ENCODE peak calls at places on chromosomes 16 and 17, in eight cellular contexts. One of them, this sample, is unnamed.

GRCh38 chr16:31331141-31331764 is 23.7 kb upstream of the ITGAX start:
- DNase-seq in ovary: no peak
- DNase-seq in transverse colon: no peak
- DNase-seq in testis: no peak
- DNase-seq in lower leg skin: no peak
- DNase-seq in GM12878: no peak
- DNase-seq in stomach: no peak
- DNase-seq in GM12891: peak
- DNase-seq in this sample: no peak

GRCh38 chr17:29929006-29929543 is 953 bp downstream of the SSH2 start:
- DNase-seq in ovary: no peak
- DNase-seq in transverse colon: peak
- DNase-seq in testis: no peak
- DNase-seq in lower leg skin: no peak
- DNase-seq in GM12878: no peak
- DNase-seq in stomach: peak
- DNase-seq in GM12891: no peak
- DNase-seq in this sample: peak

GRCh38 chr17:37519241-37519985 is 29.7 kb downstream of the DUSP14 start:
- DNase-seq in ovary: no peak
- DNase-seq in transverse colon: no peak
- DNase-seq in testis: no peak
- DNase-seq in lower leg skin: no peak
- DNase-seq in GM12878: no peak
- DNase-seq in stomach: no peak
- DNase-seq in GM12891: no peak
- DNase-seq in this sample: no peak

GRCh38 chr17:40443196-40443987 is at the start of gene IGFBP4:
- DNase-seq in ovary: peak
- DNase-seq in transverse colon: peak
- DNase-seq in testis: peak
- DNase-seq in lower leg skin: peak
- DNase-seq in GM12878: no peak
- DNase-seq in stomach: peak
- DNase-seq in GM12891: peak
- DNase-seq in this sample: peak

GRCh38 chr16:54054237-54054780 is 232.3 kb downstream of the IRX3 start:
- DNase-seq in ovary: no peak
- DNase-seq in transverse colon: no peak
- DNase-seq in testis: no peak
- DNase-seq in lower leg skin: no peak
- DNase-seq in GM12878: no peak
- DNase-seq in stomach: no peak
- DNase-seq in GM12891: no peak
- DNase-seq in this sample: no peak

GRCh38 chr16:89575247-89576172 is at the start of gene CPNE7:
- DNase-seq in ovary: no peak
- DNase-seq in transverse colon: no peak
- DNase-seq in testis: no peak
- DNase-seq in lower leg skin: no peak
- DNase-seq in GM12878: no peak
- DNase-seq in stomach: no peak
- DNase-seq in GM12891: peak
- DNase-seq in this sample: no peak

GRCh38 chr17:72182256-72182890 is 61.6 kb downstream of the SOX9 start:
- DNase-seq in ovary: no peak
- DNase-seq in transverse colon: peak
- DNase-seq in testis: no peak
- DNase-seq in lower leg skin: no peak
- DNase-seq in GM12878: no peak
- DNase-seq in stomach: peak
- DNase-seq in GM12891: no peak
- DNase-seq in this sample: peak

GRCh38 chr16:9311303-9311954 is 220.0 kb downstream of the HAPSTR1 start:
- DNase-seq in ovary: no peak
- DNase-seq in transverse colon: peak
- DNase-seq in testis: no peak
- DNase-seq in lower leg skin: peak
- DNase-seq in GM12878: no peak
- DNase-seq in stomach: no peak
- DNase-seq in GM12891: no peak
- DNase-seq in this sample: no peak

GRCh38 chr16:50802000-50802399 is 60.1 kb downstream of the CYLD start:
- DNase-seq in ovary: no peak
- DNase-seq in transverse colon: no peak
- DNase-seq in testis: no peak
- DNase-seq in lower leg skin: no peak
- DNase-seq in GM12878: no peak
- DNase-seq in stomach: no peak
- DNase-seq in GM12891: no peak
- DNase-seq in this sample: no peak

GRCh38 chr17:41614098-41614497 is 1.5 kb upstream of the KRT16 start:
- DNase-seq in ovary: no peak
- DNase-seq in transverse colon: no peak
- DNase-seq in testis: no peak
- DNase-seq in lower leg skin: no peak
- DNase-seq in GM12878: no peak
- DNase-seq in stomach: no peak
- DNase-seq in GM12891: no peak
- DNase-seq in this sample: no peak

GRCh38 chr16:56518435-56518834 is 1.4 kb downstream of the BBS2 start:
- DNase-seq in ovary: no peak
- DNase-seq in transverse colon: no peak
- DNase-seq in testis: no peak
- DNase-seq in lower leg skin: no peak
- DNase-seq in GM12878: no peak
- DNase-seq in stomach: no peak
- DNase-seq in GM12891: no peak
- DNase-seq in this sample: no peak
- TF ChIP-seq POLR2A in ovary: no peak
- TF ChIP-seq POLR2A in transverse colon: no peak
- TF ChIP-seq POLR2A in testis: no peak
- TF ChIP-seq POLR2A in lower leg skin: no peak
- TF ChIP-seq POLR2A in GM12878: no peak
- TF ChIP-seq POLR2A in stomach: no peak
- TF ChIP-seq POLR2A in GM12891: no peak
- TF ChIP-seq POLR2A in this sample: no peak

GRCh38 chr17:7840441-7840840 is 6.4 kb downstream of the KDM6B start:
- DNase-seq in ovary: no peak
- DNase-seq in transverse colon: no peak
- DNase-seq in testis: no peak
- DNase-seq in lower leg skin: no peak
- DNase-seq in GM12878: no peak
- DNase-seq in stomach: no peak
- DNase-seq in GM12891: no peak
- DNase-seq in this sample: no peak
- TF ChIP-seq POLR2A in ovary: no peak
- TF ChIP-seq POLR2A in transverse colon: no peak
- TF ChIP-seq POLR2A in testis: no peak
- TF ChIP-seq POLR2A in lower leg skin: no peak
- TF ChIP-seq POLR2A in GM12878: no peak
- TF ChIP-seq POLR2A in stomach: no peak
- TF ChIP-seq POLR2A in GM12891: no peak
- TF ChIP-seq POLR2A in this sample: no peak

GRCh38 chr16:10868562-10869469 is 8.2 kb upstream of the CIITA start:
- DNase-seq in ovary: no peak
- DNase-seq in transverse colon: peak
- DNase-seq in testis: peak
- DNase-seq in lower leg skin: no peak
- DNase-seq in GM12878: no peak
- DNase-seq in stomach: no peak
- DNase-seq in GM12891: no peak
- DNase-seq in this sample: peak
- TF ChIP-seq POLR2A in ovary: no peak
- TF ChIP-seq POLR2A in transverse colon: no peak
- TF ChIP-seq POLR2A in testis: no peak
- TF ChIP-seq POLR2A in lower leg skin: no peak
- TF ChIP-seq POLR2A in GM12878: no peak
- TF ChIP-seq POLR2A in stomach: no peak
- TF ChIP-seq POLR2A in GM12891: no peak
- TF ChIP-seq POLR2A in this sample: no peak

GRCh38 chr17:7583253-7584109 is at the start of gene MPDU1:
- DNase-seq in ovary: peak
- DNase-seq in transverse colon: peak
- DNase-seq in testis: peak
- DNase-seq in lower leg skin: peak
- DNase-seq in GM12878: peak
- DNase-seq in stomach: peak
- DNase-seq in GM12891: peak
- DNase-seq in this sample: peak
- TF ChIP-seq POLR2A in ovary: peak
- TF ChIP-seq POLR2A in transverse colon: peak
- TF ChIP-seq POLR2A in testis: no peak
- TF ChIP-seq POLR2A in lower leg skin: no peak
- TF ChIP-seq POLR2A in GM12878: peak
- TF ChIP-seq POLR2A in stomach: no peak
- TF ChIP-seq POLR2A in GM12891: peak
- TF ChIP-seq POLR2A in this sample: peak

GRCh38 chr17:28335959-28336871 is 654 bp downstream of the TNFAIP1 start:
- DNase-seq in ovary: peak
- DNase-seq in transverse colon: peak
- DNase-seq in testis: peak
- DNase-seq in lower leg skin: peak
- DNase-seq in GM12878: no peak
- DNase-seq in stomach: peak
- DNase-seq in GM12891: no peak
- DNase-seq in this sample: peak
- TF ChIP-seq POLR2A in ovary: no peak
- TF ChIP-seq POLR2A in transverse colon: no peak
- TF ChIP-seq POLR2A in testis: no peak
- TF ChIP-seq POLR2A in lower leg skin: no peak
- TF ChIP-seq POLR2A in GM12878: no peak
- TF ChIP-seq POLR2A in stomach: no peak
- TF ChIP-seq POLR2A in GM12891: no peak
- TF ChIP-seq POLR2A in this sample: peak

GRCh38 chr17:73308017-73308823 is 3.6 kb downstream of the CDC42EP4 start:
- DNase-seq in ovary: peak
- DNase-seq in transverse colon: peak
- DNase-seq in testis: peak
- DNase-seq in lower leg skin: peak
- DNase-seq in GM12878: no peak
- DNase-seq in stomach: peak
- DNase-seq in GM12891: no peak
- DNase-seq in this sample: peak
- TF ChIP-seq POLR2A in ovary: peak
- TF ChIP-seq POLR2A in transverse colon: no peak
- TF ChIP-seq POLR2A in testis: no peak
- TF ChIP-seq POLR2A in lower leg skin: no peak
- TF ChIP-seq POLR2A in GM12878: no peak
- TF ChIP-seq POLR2A in stomach: no peak
- TF ChIP-seq POLR2A in GM12891: no peak
- TF ChIP-seq POLR2A in this sample: peak

DNA sequence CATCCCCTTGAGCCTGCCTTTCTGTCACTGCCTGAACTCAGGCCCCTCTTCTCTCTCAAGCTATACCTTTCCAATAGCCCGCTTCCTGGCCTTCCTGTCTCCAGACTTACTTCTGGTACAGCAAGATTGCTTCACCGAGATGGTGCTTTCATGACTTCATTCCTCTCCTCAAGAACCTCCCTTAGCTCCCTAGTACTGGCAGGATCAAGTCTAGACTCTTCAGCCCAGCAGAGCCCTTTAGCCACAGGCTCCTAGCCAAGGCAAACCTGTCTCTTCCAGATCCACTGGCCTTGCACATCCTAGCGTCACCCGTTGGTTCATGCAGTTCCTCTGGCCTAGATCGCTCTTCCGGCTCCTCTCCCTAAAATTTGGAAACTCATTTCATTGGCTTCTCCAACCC is 6.4 kb upstream of the ATP2A3 start:
- DNase-seq in ovary: no peak
- DNase-seq in transverse colon: no peak
- DNase-seq in testis: no peak
- DNase-seq in lower leg skin: no peak
- DNase-seq in GM12878: no peak
- DNase-seq in stomach: no peak
- DNase-seq in GM12891: no peak
- DNase-seq in this sample: no peak
- TF ChIP-seq POLR2A in ovary: no peak
- TF ChIP-seq POLR2A in transverse colon: no peak
- TF ChIP-seq POLR2A in testis: no peak
- TF ChIP-seq POLR2A in lower leg skin: no peak
- TF ChIP-seq POLR2A in GM12878: no peak
- TF ChIP-seq POLR2A in stomach: no peak
- TF ChIP-seq POLR2A in GM12891: no peak
- TF ChIP-seq POLR2A in this sample: no peak

DNA sequence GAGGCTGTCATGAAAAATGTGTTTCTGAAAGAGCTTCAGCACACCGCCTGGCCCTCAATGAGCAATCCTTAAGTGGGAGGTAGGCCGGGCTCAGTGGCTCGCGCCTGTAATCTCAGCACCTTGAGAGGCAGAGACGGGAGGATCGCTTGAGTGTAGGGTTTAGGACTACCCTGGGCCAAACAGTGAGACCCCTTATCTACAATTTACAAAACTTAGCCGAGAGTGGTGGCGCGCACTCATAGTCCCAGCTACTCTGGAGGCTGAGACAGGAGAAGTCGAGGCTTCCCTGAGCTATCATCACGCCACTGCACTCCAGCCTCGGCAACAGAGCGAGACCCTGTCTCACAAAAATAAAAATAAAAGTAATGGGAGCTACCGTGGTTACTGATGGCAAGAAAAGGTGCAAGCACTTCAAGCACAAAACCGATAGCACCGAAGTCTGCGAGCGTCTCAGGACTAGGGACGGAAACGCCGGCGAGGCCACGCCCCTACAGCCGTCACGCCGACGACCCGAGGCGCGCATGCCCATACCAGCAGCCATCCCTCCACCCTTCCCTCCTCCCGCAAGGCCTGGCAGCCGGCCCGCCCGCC is 622 bp downstream of the THUMPD1 start:
- DNase-seq in ovary: peak
- DNase-seq in transverse colon: peak
- DNase-seq in testis: peak
- DNase-seq in lower leg skin: peak
- DNase-seq in GM12878: peak
- DNase-seq in stomach: peak
- DNase-seq in GM12891: peak
- DNase-seq in this sample: peak
- TF ChIP-seq POLR2A in ovary: peak
- TF ChIP-seq POLR2A in transverse colon: no peak
- TF ChIP-seq POLR2A in testis: no peak
- TF ChIP-seq POLR2A in lower leg skin: no peak
- TF ChIP-seq POLR2A in GM12878: no peak
- TF ChIP-seq POLR2A in stomach: no peak
- TF ChIP-seq POLR2A in GM12891: no peak
- TF ChIP-seq POLR2A in this sample: no peak

GRCh38 chr17:75753514-75754377 is 11.2 kb downstream of the GALK1 start:
- DNase-seq in ovary: peak
- DNase-seq in transverse colon: peak
- DNase-seq in testis: peak
- DNase-seq in lower leg skin: no peak
- DNase-seq in GM12878: no peak
- DNase-seq in stomach: peak
- DNase-seq in GM12891: peak
- DNase-seq in this sample: peak
- TF ChIP-seq POLR2A in ovary: peak
- TF ChIP-seq POLR2A in transverse colon: no peak
- TF ChIP-seq POLR2A in testis: no peak
- TF ChIP-seq POLR2A in lower leg skin: no peak
- TF ChIP-seq POLR2A in GM12878: peak
- TF ChIP-seq POLR2A in stomach: no peak
- TF ChIP-seq POLR2A in GM12891: no peak
- TF ChIP-seq POLR2A in this sample: no peak

This sample was measured in thyroid gland.